ENCODE peak calls at places on chromosomes 16 and 17, in eight cellular contexts. B is IMR-90, G is BE2C, P is HCT116, D is tibial artery, H is right atrium auricular region, S is omental fat pad, O is thyroid gland. E is an unnamed sample.

GRCh38 chr17:28901866-28902818 is 737 bp downstream of the DHRS13 start:
- DNase-seq in B (no peak), G (peak; percentile 38), P (no peak), D (no peak), H (no peak), S (peak; percentile 34), O (peak; percentile 53), E (peak; percentile 55)

GRCh38 chr17:32958418-32958817 is 30.5 kb downstream of the TMEM98 start:
- DNase-seq in B (no peak), G (no peak), P (no peak), D (no peak), H (no peak), S (no peak), O (no peak), E (no peak)

GRCh38 chr16:74825941-74826340 is 51.3 kb upstream of the FA2H start:
- DNase-seq in B (no peak), G (no peak), P (no peak), D (no peak), H (no peak), S (no peak), O (no peak), E (no peak)

GRCh38 chr17:71516149-71516548 is 604.7 kb upstream of the SOX9 start:
- DNase-seq in B (no peak), G (peak; percentile 10), P (no peak), D (no peak), H (no peak), S (no peak), O (no peak), E (no peak)

GRCh38 chr16:81076566-81077076 is 417 bp downstream of the C16orf46 start:
- DNase-seq in B (peak; percentile 76), G (peak; percentile 90), P (peak; percentile 85), D (peak; percentile 91), H (peak; percentile 85), S (peak; percentile 95), O (peak; percentile 87), E (peak; percentile 85)

GRCh38 chr17:80835816-80836657 is 155.6 kb upstream of the CHMP6 start:
- DNase-seq in B (no peak), G (no peak), P (no peak), D (no peak), H (no peak), S (no peak), O (no peak), E (no peak)

GRCh38 chr17:55726440-55726839 is 3.8 kb upstream of the TMEM100 start:
- DNase-seq in B (peak; percentile 91), G (peak; percentile 80), P (no peak), D (peak; percentile 79), H (peak; percentile 87), S (no peak), O (peak; percentile 54), E (no peak)

GRCh38 chr16:5024632-5025031 is 9.1 kb downstream of the NAGPA start:
- DNase-seq in B (no peak), G (no peak), P (peak; percentile 24), D (no peak), H (no peak), S (no peak), O (peak; percentile 6), E (no peak)

GRCh38 chr17:74202879-74203432 is 522 bp upstream of the RPL38 start:
- DNase-seq in B (no peak), G (peak; percentile 41), P (no peak), D (no peak), H (no peak), S (no peak), O (no peak), E (no peak)

GRCh38 chr17:38617074-38617860 is 11.5 kb upstream of the SRCIN1 start:
- DNase-seq in B (no peak), G (peak; percentile 37), P (no peak), D (peak; percentile 33), H (no peak), S (no peak), O (no peak), E (no peak)

GRCh38 chr17:19317359-19318095 is 45.0 kb downstream of the B9D1 start:
- DNase-seq in B (peak; percentile 80), G (peak; percentile 74), P (peak; percentile 57), D (no peak), H (peak; percentile 88), S (peak; percentile 46), O (peak; percentile 98), E (peak; percentile 84)

GRCh38 chr17:13420294-13421277 is 181.1 kb downstream of the HS3ST3A1 start:
- DNase-seq in B (peak; percentile 92), G (no peak), P (no peak), D (no peak), H (no peak), S (no peak), O (no peak), E (no peak)

GRCh38 chr16:63289834-63290460 is 1253.7 kb upstream of the CDH8 start:
- DNase-seq in B (no peak), G (peak; percentile 54), P (no peak), D (no peak), H (no peak), S (no peak), O (peak; percentile 13), E (peak; percentile 55)

GRCh38 chr16:86566601-86566965 is at the start of gene FOXC2:
- DNase-seq in B (peak; percentile 94), G (peak; percentile 54), P (no peak), D (peak; percentile 98), H (peak; percentile 92), S (no peak), O (peak; percentile 64), E (peak; percentile 80)

GRCh38 chr17:13635951-13636350 is 34.2 kb upstream of the HS3ST3A1 start:
- DNase-seq in B (no peak), G (no peak), P (no peak), D (no peak), H (no peak), S (no peak), O (no peak), E (no peak)

GRCh38 chr17:81011951-81012350 is 20.3 kb downstream of the CHMP6 start:
- DNase-seq in B (no peak), G (no peak), P (no peak), D (no peak), H (no peak), S (no peak), O (no peak), E (no peak)

GRCh38 chr17:81453712-81454111 is 58.5 kb downstream of the BAHCC1 start:
- DNase-seq in B (no peak), G (no peak), P (no peak), D (no peak), H (no peak), S (no peak), O (no peak), E (no peak)

DNA sequence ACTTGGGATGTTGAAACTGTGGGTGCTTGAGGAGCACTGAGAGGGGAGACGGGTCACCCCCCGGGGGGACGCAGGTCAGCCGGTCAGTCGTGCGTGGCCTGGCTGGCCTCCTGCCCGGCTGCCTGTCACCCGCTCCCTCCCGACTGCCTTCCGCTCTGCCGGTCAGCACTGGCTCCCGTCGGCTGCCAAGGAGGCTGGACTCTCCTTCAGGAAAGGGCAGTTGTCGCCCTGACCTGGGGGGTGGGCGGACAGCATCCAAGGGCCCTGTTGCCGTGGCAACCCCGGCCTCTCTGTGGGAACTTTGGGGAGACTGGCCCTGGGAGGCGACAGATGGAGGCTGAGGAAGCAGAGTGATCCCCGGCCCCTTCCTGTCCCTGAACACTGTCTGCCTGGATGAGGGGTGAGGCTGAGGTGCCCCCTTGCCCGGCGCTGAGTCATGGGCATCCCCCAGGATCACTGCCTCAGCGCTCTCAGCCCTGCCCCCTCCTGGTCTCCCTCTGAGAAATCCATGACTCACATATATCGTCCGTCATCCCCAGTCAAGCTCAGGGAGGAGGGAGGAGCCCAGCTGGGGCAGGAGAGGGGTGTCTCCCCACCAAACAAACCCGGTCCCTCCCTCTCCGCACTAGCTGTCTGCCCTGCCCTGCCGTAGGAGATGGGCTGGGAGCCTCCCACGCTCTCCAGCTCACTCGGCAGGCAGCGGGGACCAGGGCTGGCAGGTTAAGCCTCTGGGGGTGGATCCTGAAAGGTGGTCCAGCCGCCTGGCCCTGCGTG is at the start of gene ADGRG1:
- DNase-seq in B (peak; percentile 97), G (peak; percentile 75), P (peak; percentile 71), D (peak; percentile 81), H (peak; percentile 91), S (peak; percentile 79), O (peak; percentile 97), E (peak; percentile 56)
- TF ChIP-seq CTCF in B (peak; percentile 27), G (peak; percentile 31), P (peak; percentile 19), D (no peak), H (no peak), S (no peak), O (no peak), E (peak; percentile 44)

GRCh38 chr17:61579961-61580360 is 11.1 kb downstream of the NACA2 start:
- DNase-seq in B (peak; percentile 28), G (peak; percentile 65), P (no peak), D (no peak), H (no peak), S (no peak), O (no peak), E (no peak)
- TF ChIP-seq CTCF in B (peak; percentile 5), G (peak; percentile 63), P (no peak), D (no peak), H (no peak), S (no peak), O (no peak), E (no peak)

DNA sequence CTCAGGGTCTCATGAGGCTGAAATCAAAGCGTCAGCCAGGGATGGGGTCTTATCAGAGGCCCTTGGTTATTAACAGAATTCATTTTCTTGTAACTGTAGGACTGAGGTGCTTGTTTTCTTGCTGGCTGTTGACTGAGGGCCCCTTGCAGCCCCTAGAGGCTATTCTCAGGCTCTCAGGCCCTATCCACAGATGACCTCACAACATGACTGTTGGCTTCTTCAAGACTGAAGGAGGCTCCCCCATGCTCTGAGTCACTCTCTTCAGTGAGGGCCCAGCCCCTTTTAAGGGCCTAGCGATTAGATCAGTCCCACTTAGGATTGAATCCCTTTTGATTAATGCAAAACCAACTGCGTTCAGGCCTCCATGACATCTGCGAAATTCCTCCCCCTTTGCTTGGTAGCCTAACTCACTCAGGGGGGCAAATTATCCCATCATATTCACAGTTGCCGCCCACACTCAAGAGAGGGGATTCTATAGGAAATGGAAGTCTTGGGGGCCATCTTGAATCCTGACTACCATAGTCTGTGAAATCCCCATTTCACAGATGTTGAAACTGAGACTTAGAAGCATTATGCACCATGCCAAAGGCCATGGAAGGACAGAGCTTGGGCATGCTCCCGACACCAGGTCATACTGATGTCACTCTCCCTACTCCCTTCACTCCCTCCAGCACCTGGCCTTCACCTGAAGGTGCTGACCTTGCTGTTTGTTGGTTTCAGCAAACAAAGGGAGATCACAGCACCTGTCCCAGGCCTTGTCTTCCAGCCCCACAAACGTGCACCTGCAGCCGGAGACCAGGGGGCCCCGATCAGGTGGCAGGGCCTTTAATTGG is 592.3 kb downstream of the MAF start:
- DNase-seq in B (no peak), G (no peak), P (no peak), D (no peak), H (no peak), S (no peak), O (no peak), E (no peak)
- TF ChIP-seq CTCF in B (no peak), G (no peak), P (no peak), D (no peak), H (no peak), S (no peak), O (no peak), E (no peak)

DNA sequence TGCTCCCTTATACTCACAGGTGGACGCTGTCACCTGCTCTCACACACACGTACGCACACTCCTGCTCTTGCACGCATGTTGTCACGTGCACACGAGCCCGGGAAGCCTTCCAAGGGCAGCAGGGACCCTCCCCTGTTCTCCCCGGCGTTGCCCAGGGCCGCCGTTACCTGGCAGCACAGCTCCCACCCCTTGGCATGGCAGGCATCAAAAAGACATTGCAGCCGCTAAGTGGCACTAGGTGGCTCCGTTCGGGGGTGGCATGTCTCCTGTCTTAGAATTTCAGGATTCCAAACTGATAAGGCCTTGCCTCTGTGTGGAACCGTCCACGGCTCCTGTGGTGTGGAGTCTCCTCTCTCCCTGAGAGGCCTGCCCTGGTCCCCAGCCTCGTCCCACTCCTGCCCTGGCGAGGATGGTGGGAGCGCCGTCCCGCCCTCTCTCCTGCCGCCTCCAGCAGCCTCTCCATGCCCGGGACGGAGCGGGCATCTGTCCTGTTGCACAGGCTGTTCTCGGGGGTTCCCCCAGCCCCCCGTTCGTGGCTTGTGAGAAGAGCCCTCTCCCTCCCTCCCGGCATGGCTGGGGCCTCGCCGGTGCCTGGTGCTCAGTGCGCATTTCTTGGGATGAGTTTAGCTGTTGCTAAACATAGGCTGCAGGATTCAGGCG is 126.7 kb upstream of the GSE1 start:
- DNase-seq in B (no peak), G (no peak), P (no peak), D (no peak), H (no peak), S (no peak), O (peak; percentile 36), E (no peak)
- TF ChIP-seq CTCF in B (no peak), G (no peak), P (no peak), D (no peak), H (no peak), S (no peak), O (no peak), E (no peak)

E was measured in neural crest cell.